ENCODE peak calls at places on chromosomes 7 and 10, in seven cellular contexts. One of them, this sample, is unnamed.

GRCh38 chr7:47783456-47784240 is 164.6 kb downstream of the PKD1L1 start:
- DNase-seq in A549: peak; percentile 89
- DNase-seq in HCT116: peak; percentile 77
- DNase-seq in H1: no peak
- DNase-seq in WTC11: no peak
- DNase-seq in NB4: no peak
- DNase-seq in SK-N-SH: no peak
- DNase-seq in this sample: peak; percentile 95

GRCh38 chr10:19049577-19049976 is 976 bp downstream of the MALRD1 start:
- DNase-seq in WTC11: no peak
- DNase-seq in H1: no peak
- DNase-seq in NB4: no peak
- DNase-seq in HCT116: no peak
- DNase-seq in A549: no peak
- DNase-seq in SK-N-SH: no peak
- DNase-seq in this sample: no peak

GRCh38 chr10:132605390-132605789 is 67.8 kb downstream of the INPP5A start:
- DNase-seq in HCT116: no peak
- DNase-seq in A549: no peak
- DNase-seq in WTC11: no peak
- DNase-seq in NB4: no peak
- DNase-seq in SK-N-SH: no peak
- DNase-seq in H1: no peak
- DNase-seq in this sample: no peak

GRCh38 chr7:2722591-2722990 is 34.6 kb downstream of the AMZ1 start:
- DNase-seq in WTC11: no peak
- DNase-seq in H1: no peak
- DNase-seq in SK-N-SH: no peak
- DNase-seq in NB4: no peak
- DNase-seq in HCT116: no peak
- DNase-seq in A549: no peak
- DNase-seq in this sample: no peak

GRCh38 chr7:125122225-125122624 is 192.6 kb upstream of the POT1 start:
- DNase-seq in SK-N-SH: peak; percentile 14
- DNase-seq in WTC11: no peak
- DNase-seq in HCT116: no peak
- DNase-seq in NB4: no peak
- DNase-seq in H1: no peak
- DNase-seq in A549: no peak
- DNase-seq in this sample: no peak

GRCh38 chr7:88759216-88759955 is at the start of gene ZNF804B:
- DNase-seq in NB4: no peak
- DNase-seq in HCT116: no peak
- DNase-seq in WTC11: peak; percentile 74
- DNase-seq in A549: no peak
- DNase-seq in SK-N-SH: peak; percentile 82
- DNase-seq in H1: peak; percentile 75
- DNase-seq in this sample: peak; percentile 7

GRCh38 chr10:79196470-79197461 is 128.0 kb downstream of the ZMIZ1 start:
- DNase-seq in A549: peak; percentile 73
- DNase-seq in WTC11: peak; percentile 88
- DNase-seq in HCT116: peak; percentile 36
- DNase-seq in SK-N-SH: peak; percentile 85
- DNase-seq in H1: peak; percentile 97
- DNase-seq in NB4: peak; percentile 75
- DNase-seq in this sample: peak; percentile 54

GRCh38 chr10:113411456-113411855 is 141.4 kb upstream of the HABP2 start:
- DNase-seq in SK-N-SH: no peak
- DNase-seq in H1: no peak
- DNase-seq in HCT116: no peak
- DNase-seq in WTC11: no peak
- DNase-seq in NB4: no peak
- DNase-seq in A549: no peak
- DNase-seq in this sample: no peak

GRCh38 chr10:88489107-88489506 is 94.0 kb downstream of the RNLS start:
- DNase-seq in WTC11: no peak
- DNase-seq in H1: no peak
- DNase-seq in HCT116: no peak
- DNase-seq in A549: no peak
- DNase-seq in NB4: no peak
- DNase-seq in SK-N-SH: no peak
- DNase-seq in this sample: no peak

GRCh38 chr7:95904099-95904498 is 131.7 kb downstream of the DYNC1I1 start:
- DNase-seq in NB4: no peak
- DNase-seq in WTC11: no peak
- DNase-seq in H1: no peak
- DNase-seq in SK-N-SH: no peak
- DNase-seq in HCT116: no peak
- DNase-seq in A549: no peak
- DNase-seq in this sample: no peak

GRCh38 chr10:63154546-63155387 is 21.6 kb downstream of the NRBF2 start:
- DNase-seq in HCT116: no peak
- DNase-seq in NB4: no peak
- DNase-seq in SK-N-SH: no peak
- DNase-seq in H1: no peak
- DNase-seq in WTC11: no peak
- DNase-seq in A549: no peak
- DNase-seq in this sample: no peak

GRCh38 chr7:101696-102376 is 90.5 kb upstream of the FAM20C start:
- DNase-seq in H1: no peak
- DNase-seq in A549: no peak
- DNase-seq in SK-N-SH: no peak
- DNase-seq in HCT116: no peak
- DNase-seq in WTC11: no peak
- DNase-seq in NB4: no peak
- DNase-seq in this sample: peak; percentile 67

GRCh38 chr10:31830887-31831286 is 97.7 kb downstream of the ARHGAP12 start:
- DNase-seq in H1: no peak
- DNase-seq in A549: no peak
- DNase-seq in SK-N-SH: no peak
- DNase-seq in NB4: no peak
- DNase-seq in WTC11: no peak
- DNase-seq in HCT116: no peak
- DNase-seq in this sample: peak; percentile 4

GRCh38 chr7:2564970-2565546 is 6.3 kb downstream of the IQCE start:
- DNase-seq in HCT116: no peak
- DNase-seq in WTC11: no peak
- DNase-seq in SK-N-SH: no peak
- DNase-seq in A549: no peak
- DNase-seq in H1: no peak
- DNase-seq in NB4: no peak
- DNase-seq in this sample: no peak

GRCh38 chr7:27099839-27100225 is 2.7 kb downstream of the HOXA2 start:
- DNase-seq in HCT116: no peak
- DNase-seq in NB4: no peak
- DNase-seq in A549: no peak
- DNase-seq in SK-N-SH: no peak
- DNase-seq in WTC11: no peak
- DNase-seq in H1: no peak
- DNase-seq in this sample: peak; percentile 52

DNA sequence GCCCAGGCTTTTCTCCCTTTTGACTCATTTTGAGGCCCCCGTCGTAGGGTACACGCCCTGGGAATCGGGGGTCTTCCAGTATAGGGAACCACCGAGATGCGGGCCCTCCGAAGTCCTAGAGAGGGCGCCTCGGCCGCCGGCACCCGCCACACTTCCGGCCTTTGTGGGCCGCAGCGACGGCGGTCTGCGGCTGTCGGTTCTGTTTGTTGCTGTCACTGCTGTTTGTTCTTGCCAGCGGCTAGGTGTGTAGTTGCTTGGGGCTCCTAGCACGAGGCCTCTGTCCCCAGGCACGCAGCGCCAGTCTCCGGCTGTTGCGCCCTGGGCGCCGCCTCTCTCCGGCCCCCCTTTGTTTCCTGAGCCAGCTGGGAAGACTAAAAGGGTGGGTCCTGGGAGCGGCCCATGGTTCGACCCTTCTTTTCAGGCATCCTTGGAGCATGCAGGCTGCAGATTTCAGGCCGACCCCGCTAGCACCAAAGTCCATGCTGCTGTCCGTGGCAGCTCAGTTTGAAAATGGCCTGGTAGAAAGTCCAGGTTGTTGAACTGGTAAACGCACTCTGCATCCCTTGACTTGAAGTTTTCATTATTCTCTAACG is 17.8 kb upstream of the ZKSCAN1 start:
- DNase-seq in HCT116: no peak
- DNase-seq in A549: no peak
- DNase-seq in SK-N-SH: peak; percentile 82
- DNase-seq in WTC11: peak; percentile 66
- DNase-seq in NB4: no peak
- DNase-seq in H1: peak; percentile 82
- DNase-seq in this sample: peak; percentile 55
- TF ChIP-seq CTCF in HCT116: no peak
- TF ChIP-seq CTCF in A549: no peak
- TF ChIP-seq CTCF in SK-N-SH: no peak
- TF ChIP-seq CTCF in WTC11: no peak
- TF ChIP-seq CTCF in NB4: no peak
- TF ChIP-seq CTCF in H1: peak; percentile 24
- TF ChIP-seq CTCF in this sample: no peak

GRCh38 chr7:122038904-122039303 is 105.1 kb downstream of the AASS start:
- DNase-seq in NB4: no peak
- DNase-seq in WTC11: no peak
- DNase-seq in SK-N-SH: no peak
- DNase-seq in H1: no peak
- DNase-seq in A549: no peak
- DNase-seq in HCT116: no peak
- DNase-seq in this sample: no peak
- TF ChIP-seq MAX in NB4: no peak
- TF ChIP-seq MAX in WTC11: no peak
- TF ChIP-seq MAX in SK-N-SH: no peak
- TF ChIP-seq MAX in H1: no peak
- TF ChIP-seq MAX in A549: no peak
- TF ChIP-seq MAX in HCT116: no peak
- TF ChIP-seq MAX in this sample: no peak

GRCh38 chr10:71010730-71011129 is 122.4 kb upstream of the PCBD1 start:
- DNase-seq in NB4: no peak
- DNase-seq in HCT116: no peak
- DNase-seq in SK-N-SH: no peak
- DNase-seq in A549: no peak
- DNase-seq in WTC11: no peak
- DNase-seq in H1: no peak
- DNase-seq in this sample: no peak
- TF ChIP-seq CTCF in NB4: no peak
- TF ChIP-seq CTCF in HCT116: no peak
- TF ChIP-seq CTCF in SK-N-SH: no peak
- TF ChIP-seq CTCF in A549: no peak
- TF ChIP-seq CTCF in WTC11: no peak
- TF ChIP-seq CTCF in H1: peak; percentile 18
- TF ChIP-seq CTCF in this sample: no peak

GRCh38 chr7:99355098-99355497 is 19.4 kb upstream of the ARPC1B start:
- DNase-seq in SK-N-SH: no peak
- DNase-seq in HCT116: no peak
- DNase-seq in WTC11: no peak
- DNase-seq in NB4: no peak
- DNase-seq in H1: no peak
- DNase-seq in A549: no peak
- DNase-seq in this sample: no peak
- TF ChIP-seq MAX in SK-N-SH: no peak
- TF ChIP-seq MAX in HCT116: no peak
- TF ChIP-seq MAX in WTC11: no peak
- TF ChIP-seq MAX in NB4: no peak
- TF ChIP-seq MAX in H1: no peak
- TF ChIP-seq MAX in A549: no peak
- TF ChIP-seq MAX in this sample: no peak

This sample was measured in endothelial cell of umbilical vein.